ENCODE peak calls at places on chromosomes 12 and 14, in nine cellular contexts. F is heart right ventricle, X is A549, E is tibial nerve, A is testis, I is hepatocyte, J is activated B cell treated with CpG ODN at 0.5 μM for 24 hours, G is CD14-positive monocyte, B is neural progenitor cell. M is an unnamed sample.

GRCh38 chr14:49550284-49551184 is 35.6 kb downstream of the RPS29 start:
- DNase-seq in F (no peak), X (no peak), E (no peak), A (no peak), I (no peak), J (no peak), G (no peak), B (peak; percentile 20), M (no peak)

GRCh38 chr12:94266796-94267529 is 118.6 kb downstream of the PLXNC1 start:
- DNase-seq in F (no peak), X (no peak), E (peak; percentile 53), A (no peak), I (no peak), J (no peak), G (no peak), B (no peak), M (no peak)

GRCh38 chr12:125852116-125852515 is 786.9 kb downstream of the AACS start:
- DNase-seq in F (no peak), X (no peak), E (no peak), A (no peak), I (no peak), J (no peak), G (no peak), B (no peak), M (no peak)

GRCh38 chr14:36070056-36071043 is 106.2 kb downstream of the PTCSC3 start:
- DNase-seq in F (peak; percentile 26), X (peak; percentile 57), E (peak; percentile 20), A (peak; percentile 70), I (peak; percentile 85), J (no peak), G (no peak), B (peak; percentile 87), M (peak; percentile 65)

GRCh38 chr12:7929069-7929792 is 6.8 kb downstream of the SLC2A3 start:
- DNase-seq in F (no peak), X (no peak), E (no peak), A (no peak), I (no peak), J (no peak), G (no peak), B (no peak), M (no peak)

GRCh38 chr12:96514328-96514727 is 25.0 kb downstream of the CFAP54 start:
- DNase-seq in F (no peak), X (no peak), E (no peak), A (no peak), I (no peak), J (no peak), G (no peak), B (no peak), M (no peak)

GRCh38 chr12:126966498-126966897 is 1300.5 kb upstream of the TMEM132C start:
- DNase-seq in F (no peak), X (no peak), E (no peak), A (no peak), I (no peak), J (no peak), G (no peak), B (no peak), M (no peak)

GRCh38 chr12:78359530-78359929 is 505.0 kb upstream of the SYT1 start:
- DNase-seq in F (no peak), X (no peak), E (no peak), A (peak; percentile 66), I (no peak), J (no peak), G (no peak), B (no peak), M (no peak)

GRCh38 chr12:51820721-51821422 is 27.6 kb downstream of the FIGNL2 start:
- DNase-seq in F (peak; percentile 72), X (peak; percentile 82), E (no peak), A (peak; percentile 82), I (no peak), J (peak; percentile 74), G (no peak), B (peak; percentile 92), M (peak; percentile 76)

GRCh38 chr12:27424631-27425230 is 21.8 kb upstream of the SMCO2 start:
- DNase-seq in F (no peak), X (peak; percentile 37), E (no peak), A (peak; percentile 56), I (peak; percentile 58), J (no peak), G (no peak), B (peak; percentile 41), M (no peak)

GRCh38 chr14:91299483-91300115 is 55.1 kb upstream of the GPR68 start:
- DNase-seq in F (no peak), X (no peak), E (no peak), A (no peak), I (no peak), J (no peak), G (no peak), B (no peak), M (no peak)

GRCh38 chr14:55976219-55976618 is 142.0 kb upstream of the PELI2 start:
- DNase-seq in F (no peak), X (no peak), E (no peak), A (no peak), I (peak; percentile 50), J (no peak), G (no peak), B (no peak), M (no peak)

GRCh38 chr14:62002636-62003035 is 240.4 kb downstream of the SNAPC1 start:
- DNase-seq in F (no peak), X (no peak), E (no peak), A (no peak), I (no peak), J (no peak), G (no peak), B (no peak), M (no peak)

GRCh38 chr12:108700833-108701450 is 30.4 kb downstream of the CORO1C start:
- DNase-seq in F (no peak), X (no peak), E (no peak), A (no peak), I (no peak), J (no peak), G (no peak), B (no peak), M (no peak)

GRCh38 chr12:92312463-92312970 is 166.9 kb upstream of the BTG1 start:
- DNase-seq in F (no peak), X (no peak), E (no peak), A (no peak), I (no peak), J (no peak), G (no peak), B (no peak), M (no peak)

GRCh38 chr14:82872494-82872893 is 1338.8 kb upstream of the SEL1L start:
- DNase-seq in F (no peak), X (no peak), E (no peak), A (peak; percentile 22), I (no peak), J (no peak), G (no peak), B (peak; percentile 54), M (peak; percentile 9)

GRCh38 chr14:104891664-104892500 is 26.8 kb downstream of the CEP170B start:
- DNase-seq in F (peak; percentile 13), X (no peak), E (no peak), A (no peak), I (peak; percentile 5), J (no peak), G (peak; percentile 40), B (no peak), M (no peak)

GRCh38 chr12:64218597-64218996 is 3.5 kb downstream of the KICS2 start:
- DNase-seq in F (no peak), X (no peak), E (no peak), A (no peak), I (no peak), J (no peak), G (no peak), B (no peak), M (no peak)

DNA sequence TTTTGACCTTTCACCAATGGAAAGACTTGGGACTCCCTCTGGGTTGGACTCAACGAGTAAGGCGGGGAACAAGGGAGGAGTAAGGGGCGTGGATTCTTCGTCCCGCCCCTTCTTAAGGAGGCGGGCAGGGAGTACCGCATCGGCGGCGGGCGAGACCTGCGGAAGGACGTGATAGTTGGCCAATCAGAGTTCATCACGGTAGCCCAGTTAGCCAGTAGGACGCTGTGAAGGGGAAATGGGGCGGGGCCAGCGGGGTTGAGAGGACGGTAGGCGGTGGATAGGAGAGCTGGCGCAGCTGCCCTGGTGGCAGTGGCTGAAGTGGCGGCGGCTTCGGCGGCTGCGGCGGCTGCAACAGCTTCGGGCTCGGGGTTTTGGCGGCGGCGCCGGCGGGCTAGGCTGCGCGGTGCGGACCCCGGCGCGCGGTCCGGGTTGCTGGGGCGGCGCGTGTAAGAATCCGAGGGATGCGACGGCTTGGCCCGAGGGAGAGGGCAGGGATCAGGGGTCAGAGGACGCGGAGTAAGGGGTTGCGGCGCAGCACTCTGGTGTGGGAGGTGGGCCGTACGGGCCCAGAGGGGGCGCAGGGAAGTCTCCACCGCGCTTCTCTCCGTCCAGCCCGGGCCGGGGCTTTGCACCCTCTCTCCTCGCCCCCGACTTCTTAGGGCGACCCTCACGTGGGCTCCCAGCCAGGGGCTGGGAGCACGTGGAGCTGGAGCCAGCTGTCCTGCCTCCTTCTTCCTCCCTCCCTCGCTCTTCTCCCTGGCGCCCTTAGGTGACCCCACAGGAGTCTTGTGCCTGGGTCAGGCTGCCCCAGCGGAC is at the start of gene TPCN1:
- DNase-seq in F (peak; percentile 99), X (peak; percentile 98), E (peak; percentile 99), A (peak; percentile 100), I (peak; percentile 100), J (peak; percentile 95), G (peak; percentile 100), B (peak; percentile 100), M (peak; percentile 98)
- TF ChIP-seq CTCF in F (no peak), X (no peak), E (peak; percentile 66), A (no peak), I (no peak), J (no peak), G (peak; percentile 20), B (peak; percentile 19), M (no peak)

GRCh38 chr14:92980866-92981265 is 57.9 kb downstream of the CHGA start:
- DNase-seq in F (no peak), X (no peak), E (no peak), A (no peak), I (no peak), J (no peak), G (no peak), B (no peak), M (no peak)
- TF ChIP-seq CTCF in F (no peak), X (no peak), E (no peak), A (no peak), I (no peak), J (no peak), G (no peak), B (no peak), M (no peak)

DNA sequence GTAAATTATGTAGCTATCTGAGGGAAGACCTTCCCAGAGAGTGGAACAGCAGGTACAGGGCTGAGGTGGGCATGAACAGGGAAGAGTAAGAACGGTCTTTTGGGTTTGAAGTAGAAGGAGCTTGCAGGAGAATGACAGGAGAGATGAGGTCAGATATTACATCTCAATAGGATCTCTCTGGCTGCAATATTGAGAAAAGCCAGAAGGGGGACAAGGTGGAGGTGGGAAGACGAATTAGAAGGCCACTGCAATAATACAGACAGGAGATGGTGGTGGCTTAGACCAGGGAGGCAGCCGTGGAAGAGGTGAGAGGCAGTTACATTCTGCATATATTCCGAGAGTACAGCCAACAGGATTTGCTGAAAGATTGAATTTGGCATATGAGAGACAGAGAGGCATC is 310.2 kb downstream of the APAF1 start:
- DNase-seq in F (no peak), X (peak; percentile 28), E (no peak), A (no peak), I (peak; percentile 46), J (no peak), G (no peak), B (peak; percentile 49), M (no peak)
- TF ChIP-seq CTCF in F (no peak), X (peak; percentile 30), E (no peak), A (no peak), I (peak; percentile 30), J (no peak), G (peak; percentile 23), B (peak; percentile 55), M (peak; percentile 52)

GRCh38 chr12:124392271-124392990 is 97.5 kb downstream of the RFLNA start:
- DNase-seq in F (no peak), X (peak; percentile 90), E (no peak), A (no peak), I (no peak), J (no peak), G (peak; percentile 85), B (peak; percentile 55), M (no peak)
- TF ChIP-seq CTCF in F (peak; percentile 15), X (peak; percentile 55), E (no peak), A (peak; percentile 35), I (peak; percentile 15), J (no peak), G (peak; percentile 69), B (no peak), M (peak; percentile 27)

M was measured in neural crest cell.